ENCODE peak calls at places on chromosomes 1 and 21, in seven cellular contexts. One of them, this sample, is unnamed.

GRCh38 chr1:40783001-40783905 is at the start of gene KCNQ4:
- DNase-seq in neural crest cell: peak; percentile 31
- DNase-seq in GM19239: no peak
- DNase-seq in HT1080: no peak
- DNase-seq in Peyer's patch: peak; percentile 71
- DNase-seq in smooth muscle cell of the brain vasculature: no peak
- DNase-seq in CD4-positive, alpha-beta memory T cell: no peak
- DNase-seq in this sample: peak; percentile 55

GRCh38 chr1:2519729-2520128 is 6.7 kb downstream of the PANK4 start:
- DNase-seq in neural crest cell: no peak
- DNase-seq in GM19239: no peak
- DNase-seq in HT1080: no peak
- DNase-seq in Peyer's patch: no peak
- DNase-seq in smooth muscle cell of the brain vasculature: no peak
- DNase-seq in CD4-positive, alpha-beta memory T cell: no peak
- DNase-seq in this sample: no peak

GRCh38 chr21:41511858-41512257 is 3.9 kb upstream of the TMPRSS2 start:
- DNase-seq in neural crest cell: no peak
- DNase-seq in GM19239: no peak
- DNase-seq in HT1080: no peak
- DNase-seq in Peyer's patch: no peak
- DNase-seq in smooth muscle cell of the brain vasculature: no peak
- DNase-seq in CD4-positive, alpha-beta memory T cell: no peak
- DNase-seq in this sample: peak; percentile 73

GRCh38 chr1:42817976-42818375 is 779 bp upstream of the SVBP start:
- DNase-seq in neural crest cell: no peak
- DNase-seq in GM19239: no peak
- DNase-seq in HT1080: no peak
- DNase-seq in Peyer's patch: no peak
- DNase-seq in smooth muscle cell of the brain vasculature: no peak
- DNase-seq in CD4-positive, alpha-beta memory T cell: no peak
- DNase-seq in this sample: no peak

GRCh38 chr1:183554577-183554976 is 35.7 kb downstream of the NCF2 start:
- DNase-seq in neural crest cell: no peak
- DNase-seq in GM19239: no peak
- DNase-seq in HT1080: no peak
- DNase-seq in Peyer's patch: no peak
- DNase-seq in smooth muscle cell of the brain vasculature: no peak
- DNase-seq in CD4-positive, alpha-beta memory T cell: no peak
- DNase-seq in this sample: no peak

GRCh38 chr1:84300991-84301758 is at the start of gene SAMD13:
- DNase-seq in neural crest cell: no peak
- DNase-seq in GM19239: no peak
- DNase-seq in HT1080: peak; percentile 38
- DNase-seq in Peyer's patch: no peak
- DNase-seq in smooth muscle cell of the brain vasculature: no peak
- DNase-seq in CD4-positive, alpha-beta memory T cell: peak; percentile 49
- DNase-seq in this sample: peak; percentile 70

GRCh38 chr21:15631342-15631741 is 98.4 kb upstream of the USP25 start:
- DNase-seq in neural crest cell: no peak
- DNase-seq in GM19239: no peak
- DNase-seq in HT1080: no peak
- DNase-seq in Peyer's patch: no peak
- DNase-seq in smooth muscle cell of the brain vasculature: no peak
- DNase-seq in CD4-positive, alpha-beta memory T cell: no peak
- DNase-seq in this sample: peak; percentile 42

GRCh38 chr1:245590726-245591125 is 435.9 kb downstream of the KIF26B start:
- DNase-seq in neural crest cell: no peak
- DNase-seq in GM19239: no peak
- DNase-seq in HT1080: peak; percentile 52
- DNase-seq in Peyer's patch: no peak
- DNase-seq in smooth muscle cell of the brain vasculature: no peak
- DNase-seq in CD4-positive, alpha-beta memory T cell: no peak
- DNase-seq in this sample: peak; percentile 85

GRCh38 chr1:154129392-154129970 is 25.4 kb downstream of the NUP210L start:
- DNase-seq in neural crest cell: no peak
- DNase-seq in GM19239: no peak
- DNase-seq in HT1080: peak; percentile 18
- DNase-seq in Peyer's patch: no peak
- DNase-seq in smooth muscle cell of the brain vasculature: no peak
- DNase-seq in CD4-positive, alpha-beta memory T cell: no peak
- DNase-seq in this sample: no peak

GRCh38 chr1:30875916-30876315 is 32.6 kb downstream of the SDC3 start:
- DNase-seq in neural crest cell: no peak
- DNase-seq in GM19239: no peak
- DNase-seq in HT1080: no peak
- DNase-seq in Peyer's patch: no peak
- DNase-seq in smooth muscle cell of the brain vasculature: no peak
- DNase-seq in CD4-positive, alpha-beta memory T cell: no peak
- DNase-seq in this sample: no peak

GRCh38 chr1:7398982-7399381 is 372.1 kb upstream of the VAMP3 start:
- DNase-seq in neural crest cell: no peak
- DNase-seq in GM19239: no peak
- DNase-seq in HT1080: no peak
- DNase-seq in Peyer's patch: no peak
- DNase-seq in smooth muscle cell of the brain vasculature: no peak
- DNase-seq in CD4-positive, alpha-beta memory T cell: no peak
- DNase-seq in this sample: no peak

GRCh38 chr1:43447891-43448708 is 5.6 kb downstream of the HYI start:
- DNase-seq in neural crest cell: no peak
- DNase-seq in GM19239: no peak
- DNase-seq in HT1080: no peak
- DNase-seq in Peyer's patch: peak; percentile 71
- DNase-seq in smooth muscle cell of the brain vasculature: no peak
- DNase-seq in CD4-positive, alpha-beta memory T cell: no peak
- DNase-seq in this sample: peak; percentile 71

GRCh38 chr1:94580367-94581115 is 39.0 kb upstream of the F3 start:
- DNase-seq in neural crest cell: no peak
- DNase-seq in GM19239: no peak
- DNase-seq in HT1080: peak; percentile 41
- DNase-seq in Peyer's patch: no peak
- DNase-seq in smooth muscle cell of the brain vasculature: no peak
- DNase-seq in CD4-positive, alpha-beta memory T cell: no peak
- DNase-seq in this sample: no peak

This sample was measured in kidney tubule cell.